ENCODE peak calls at places on chromosomes 2 and 18, in seven cellular contexts. W, D, H, E, T, C and X are unnamed samples.
A peak's percentile ranks its signal among the peaks of the same experiment; 100 is the strongest.

GRCh38 chr2:72755647-72756423 is 70.0 kb downstream of the EXOC6B start:
- DNase-seq in E (no peak), W (no peak), C (no peak), T (no peak), H (no peak), D (no peak), X (no peak)

GRCh38 chr2:208142255-208142924 is 3.6 kb downstream of the CRYGB start:
- DNase-seq in D (no peak), W (no peak), C (no peak), H (no peak), T (no peak), E (no peak), X (no peak)

GRCh38 chr2:117835990-117836760 is 21.7 kb downstream of the DDX18 start:
- DNase-seq in E (peak; percentile 58), H (peak; percentile 34), C (no peak), T (peak; percentile 86), W (peak; percentile 86), D (no peak), X (peak; percentile 90)

GRCh38 chr2:240810621-240811020 is 9.4 kb downstream of the KIF1A start:
- DNase-seq in H (no peak), W (peak; percentile 5), E (no peak), D (no peak), T (no peak), C (no peak), X (no peak)

GRCh38 chr18:49460958-49461601 is 635 bp upstream of the DYM start:
- DNase-seq in D (no peak), T (no peak), C (no peak), E (no peak), W (no peak), H (no peak), X (no peak)

GRCh38 chr18:58525517-58525916 is 103.4 kb downstream of the ALPK2 start:
- DNase-seq in E (no peak), D (no peak), H (no peak), W (no peak), T (no peak), C (no peak), X (no peak)

GRCh38 chr2:239277401-239278085 is 123.3 kb downstream of the HDAC4 start:
- DNase-seq in H (no peak), C (no peak), W (no peak), T (no peak), E (no peak), D (no peak), X (no peak)

GRCh38 chr2:180443896-180444295 is 436.8 kb upstream of the CWC22 start:
- DNase-seq in D (no peak), C (no peak), H (no peak), W (no peak), E (no peak), T (no peak), X (no peak)

GRCh38 chr2:127096280-127096679 is 10.7 kb downstream of the BIN1 start:
- DNase-seq in E (no peak), T (no peak), W (no peak), D (no peak), H (no peak), C (no peak), X (no peak)

GRCh38 chr2:24233321-24233720 is 58.5 kb downstream of the FAM228A start:
- DNase-seq in T (no peak), H (no peak), E (no peak), W (no peak), C (no peak), D (no peak), X (no peak)
- H3K27ac ChIP-seq in T (no peak overlapping the region), H (no peak overlapping the region), E (no peak overlapping the region), W (no peak overlapping the region), C (no peak overlapping the region), D (no peak overlapping the region), X (no peak overlapping the region)

GRCh38 chr2:226669249-226669648 is 130.4 kb downstream of the IRS1 start:
- DNase-seq in H (no peak), C (no peak), T (no peak), D (no peak), W (no peak), E (no peak), X (no peak)

GRCh38 chr2:226673314-226673723 is 126.3 kb downstream of the IRS1 start:
- DNase-seq in D (no peak), T (no peak), W (no peak), C (peak; percentile 98), H (no peak), E (no peak), X (peak; percentile 90)

GRCh38 chr2:226674123-226674522 is 125.5 kb downstream of the IRS1 start:
- DNase-seq in E (no peak), T (no peak), H (no peak), W (no peak), C (no peak), D (no peak), X (no peak)

GRCh38 chr2:226669905-226670304 is 129.7 kb downstream of the IRS1 start:
- DNase-seq in C (no peak), E (no peak), W (no peak), D (no peak), H (no peak), T (no peak), X (no peak)

GRCh38 chr2:226671177-226671676 is 128.4 kb downstream of the IRS1 start:
- DNase-seq in T (no peak), D (no peak), W (no peak), H (no peak), C (no peak), E (no peak), X (no peak)
- H3K27ac ChIP-seq in T (peak overlapping the region; percentile 25), D (no peak overlapping the region), W (peak overlapping the region; percentile 67), H (no peak overlapping the region), C (peak overlapping the region; percentile 98), E (peak overlapping the region; percentile 23), X (no peak overlapping the region)

GRCh38 chr2:237581751-237582746 is 8.5 kb downstream of the RAB17 start:
- DNase-seq in H (no peak), D (no peak), W (peak; percentile 81), T (peak; percentile 75), C (no peak), E (peak; percentile 35), X (peak; percentile 84)
- H3K27ac ChIP-seq in H (peak overlapping the region; percentile 36), D (no peak overlapping the region), W (peak overlapping the region; percentile 88), T (peak overlapping the region; percentile 87), C (no peak overlapping the region), E (no peak overlapping the region), X (peak overlapping the region; percentile 5)

GRCh38 chr2:14936436-14936835 is 303.9 kb downstream of the LRATD1 start:
- DNase-seq in E (no peak), D (no peak), W (no peak), T (no peak), H (no peak), C (no peak), X (peak; percentile 90)

GRCh38 chr2:14927021-14927564 is 294.6 kb downstream of the LRATD1 start:
- DNase-seq in D (no peak), H (no peak), T (no peak), W (no peak), E (no peak), C (no peak), X (no peak)

GRCh38 chr2:14925471-14925870 is 293.0 kb downstream of the LRATD1 start:
- DNase-seq in D (no peak), H (no peak), W (no peak), E (no peak), T (no peak), C (no peak), X (no peak)

DNA sequence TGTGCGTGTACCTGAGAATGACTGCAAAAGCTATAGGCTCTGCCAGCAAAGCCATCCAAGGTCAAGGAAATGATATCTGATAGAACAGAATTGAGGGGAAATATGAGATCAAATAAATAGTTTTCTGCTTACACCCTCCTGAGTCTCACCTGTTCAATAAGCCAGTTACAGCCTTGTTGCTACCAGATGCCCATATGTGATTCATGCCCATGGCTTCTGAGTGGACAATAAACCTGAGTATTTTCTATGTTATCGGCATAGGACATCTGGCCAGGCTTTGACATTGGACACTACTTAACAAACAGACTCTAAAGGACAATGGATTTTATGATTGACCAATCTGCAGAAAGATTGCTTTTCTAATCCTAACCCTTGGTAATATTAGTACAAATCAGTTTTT is 297.9 kb downstream of the LRATD1 start:
- DNase-seq in H (no peak), E (no peak), D (no peak), W (no peak), T (no peak), C (no peak), X (no peak)
- H3K27ac ChIP-seq in H (no peak overlapping the region), E (no peak overlapping the region), D (no peak overlapping the region), W (no peak overlapping the region), T (no peak overlapping the region), C (no peak overlapping the region), X (no peak overlapping the region)

GRCh38 chr2:84959494-84960156 is 11.3 kb upstream of the KCMF1 start:
- DNase-seq in W (no peak), E (no peak), C (no peak), D (peak; percentile 43), T (no peak), H (no peak), X (peak; percentile 83)
- H3K27ac ChIP-seq in W (no peak overlapping the region), E (peak overlapping the region; percentile 92), C (peak overlapping the region; percentile 83), D (no peak overlapping the region), T (no peak overlapping the region), H (peak overlapping the region; percentile 90), X (peak overlapping the region; percentile 61)

GRCh38 chr2:110120171-110121051 is 4.8 kb upstream of the MALL start:
- DNase-seq in T (no peak), H (no peak), C (no peak), D (no peak), E (no peak), W (no peak), X (no peak)

GRCh38 chr2:110116033-110116710 is 550 bp upstream of the MALL start:
- DNase-seq in H (peak; percentile 73), D (no peak), W (no peak), T (no peak), E (no peak), C (peak; percentile 56), X (peak; percentile 69)

GRCh38 chr2:110114801-110115200 is 821 bp downstream of the MALL start:
- DNase-seq in W (no peak), E (no peak), H (peak; percentile 32), T (no peak), C (no peak), D (no peak), X (no peak)

GRCh38 chr2:110114007-110114591 is 1.5 kb downstream of the MALL start:
- DNase-seq in C (peak; percentile 59), H (peak; percentile 68), D (no peak), E (no peak), W (no peak), T (no peak), X (peak; percentile 45)

DNA sequence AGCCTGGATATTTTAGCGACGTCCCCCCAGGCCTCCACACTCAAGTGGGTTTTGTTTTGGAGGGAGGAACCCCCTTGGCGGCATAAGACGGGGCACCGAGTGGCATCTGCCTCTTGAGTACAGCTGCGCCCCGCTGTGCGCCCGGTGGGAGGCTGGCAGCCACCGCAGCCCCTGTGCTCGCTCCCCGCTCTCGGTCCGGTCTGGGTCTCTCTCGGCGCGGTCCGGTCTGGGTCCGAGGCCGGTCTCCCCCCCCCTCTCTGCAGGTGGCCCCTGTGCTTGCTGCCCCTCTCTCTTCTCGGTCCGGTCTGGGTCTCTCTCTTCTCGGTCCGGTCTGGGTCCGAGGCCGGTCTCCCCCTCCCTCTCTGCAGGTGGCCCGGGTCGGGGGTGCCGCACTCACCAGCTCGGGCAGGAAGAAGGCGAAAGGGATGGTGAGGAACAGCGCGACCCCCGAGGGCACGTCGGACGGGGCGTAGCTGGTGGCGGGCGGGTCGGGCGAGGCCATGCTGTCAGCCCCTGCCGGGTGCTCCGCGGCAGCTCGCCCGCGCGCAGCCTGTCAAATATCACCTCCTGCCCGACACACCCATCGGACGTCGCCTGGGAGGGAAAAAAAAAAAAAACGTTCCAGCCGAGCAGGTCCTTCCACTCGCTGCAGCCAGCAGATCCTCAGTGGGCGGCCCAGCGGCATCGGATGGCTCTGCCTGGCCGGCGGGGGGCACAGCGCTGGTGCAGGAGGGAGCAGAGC is at the start of gene MALL:
- DNase-seq in D (no peak), H (peak; percentile 65), E (no peak), W (no peak), C (peak; percentile 60), T (peak; percentile 49), X (peak; percentile 51)
- H3K27ac ChIP-seq in D (no peak within 1 kb of the TSS), H (peak within 1 kb of the TSS; percentile 96), E (no peak within 1 kb of the TSS), W (peak within 1 kb of the TSS; percentile 89), C (peak within 1 kb of the TSS; percentile 82), T (peak within 1 kb of the TSS; percentile 85), X (no peak within 1 kb of the TSS)